ENCODE peak calls at places on chromosomes 12 and 14, in nine cellular contexts. D is GDM1; T is NAMALWA; Q is fibroblast of the conjunctiva; U is AG09309; F is stimulated activated CD8-positive, alpha-beta memory T cell treated with anti-CD3 and anti-CD28 coated beads, Interleukin-4, amount 100 ng/mL, for 4 hours; E is psoas muscle; M is naive thymus-derived CD8-positive, alpha-beta T cell; V is stimulated activated CD4-positive, alpha-beta T cell treated with anti-CD3 and anti-CD28 coated beads, Interleukin-1b, Interleukin-23, amount 100 ng/mL, for 4 hours. C is an unnamed sample.

GRCh38 chr12:99372257-99372933 is 275.2 kb upstream of the GARIN6 start:
- DNase-seq in D (no peak), V (no peak), M (no peak), F (no peak), E (no peak), U (no peak), Q (no peak), T (no peak), C (no peak)

GRCh38 chr14:96415559-96415958 is 23.6 kb downstream of the AK7 start:
- DNase-seq in D (no peak), M (no peak), F (no peak), Q (no peak), T (no peak), E (no peak), V (no peak), U (no peak), C (no peak)

GRCh38 chr12:68310370-68310769 is 21.8 kb downstream of the MDM1 start:
- DNase-seq in E (no peak), V (no peak), D (no peak), Q (peak; percentile 46), T (no peak), U (peak; percentile 60), M (no peak), F (no peak), C (no peak)

GRCh38 chr12:54184024-54184805 is 4.6 kb downstream of the SMUG1 start:
- DNase-seq in E (no peak), M (no peak), Q (no peak), U (no peak), V (no peak), F (no peak), T (no peak), D (no peak), C (no peak)

GRCh38 chr12:15590180-15590826 is 198.9 kb downstream of the EPS8 start:
- DNase-seq in U (peak; percentile 37), Q (peak; percentile 63), V (peak; percentile 27), E (no peak), D (no peak), T (peak; percentile 86), F (peak; percentile 10), M (peak; percentile 72), C (peak; percentile 16)

GRCh38 chr12:101231626-101232025 is 21.6 kb upstream of the SLC5A8 start:
- DNase-seq in V (no peak), M (no peak), D (no peak), Q (no peak), F (no peak), U (no peak), T (no peak), E (no peak), C (no peak)

GRCh38 chr12:93783827-93784226 is 106.7 kb downstream of the CRADD start:
- DNase-seq in E (no peak), M (peak; percentile 44), D (no peak), U (no peak), Q (no peak), V (no peak), T (peak; percentile 61), F (no peak), C (no peak)

GRCh38 chr12:13227191-13227590 is 30.7 kb downstream of the EMP1 start:
- DNase-seq in U (no peak), Q (no peak), F (no peak), M (no peak), D (no peak), E (no peak), V (no peak), T (no peak), C (no peak)

GRCh38 chr12:88202500-88202899 is 60.4 kb downstream of the TMTC3 start:
- DNase-seq in U (no peak), F (no peak), T (no peak), E (no peak), Q (no peak), D (no peak), V (no peak), M (no peak), C (no peak)